ENCODE peak calls at places on chromosomes 5 and 9, in six cellular contexts. O, F, R, U, I and L are unnamed samples.

GRCh38 chr9:133824106-133824801 is 86.1 kb upstream of the SARDH start:
- DNase-seq in O (no peak), F (no peak), R (no peak), U (no peak), I (no peak), L (no peak)

GRCh38 chr9:108100571-108100970 is 611.0 kb upstream of the KLF4 start:
- DNase-seq in O (no peak), F (no peak), R (no peak), U (no peak), I (no peak), L (no peak)

GRCh38 chr5:103962023-103962422 is 399.4 kb upstream of the NUDT12 start:
- DNase-seq in O (no peak), F (no peak), R (no peak), U (no peak), I (no peak), L (no peak)

GRCh38 chr5:112586596-112587062 is 151.1 kb upstream of the APC start:
- DNase-seq in O (peak), F (no peak), R (no peak), U (no peak), I (peak), L (no peak)

GRCh38 chr5:96320797-96321196 is 112.3 kb downstream of the PCSK1 start:
- DNase-seq in O (no peak), F (no peak), R (no peak), U (no peak), I (no peak), L (no peak)

GRCh38 chr9:23551171-23551795 is 274.8 kb downstream of the ELAVL2 start:
- DNase-seq in O (no peak), F (no peak), R (peak), U (no peak), I (no peak), L (no peak)

GRCh38 chr9:108760841-108761240 is 94.9 kb downstream of the ACTL7B start:
- DNase-seq in O (no peak), F (no peak), R (no peak), U (no peak), I (no peak), L (no peak)

GRCh38 chr5:920321-920720 is 27.6 kb downstream of the TRIP13 start:
- DNase-seq in O (no peak), F (no peak), R (no peak), U (no peak), I (no peak), L (no peak)

GRCh38 chr5:41406424-41406823 is 104.0 kb downstream of the PLCXD3 start:
- DNase-seq in O (no peak), F (no peak), R (no peak), U (no peak), I (no peak), L (no peak)

GRCh38 chr5:113678924-113679575 is 165.6 kb downstream of the YTHDC2 start:
- DNase-seq in O (peak), F (peak), R (peak), U (peak), I (peak), L (peak)

GRCh38 chr9:71929223-71929622 is 17.8 kb downstream of the C9orf85 start:
- DNase-seq in O (no peak), F (no peak), R (no peak), U (peak), I (no peak), L (no peak)

GRCh38 chr5:24103624-24104023 is 541.2 kb downstream of the CDH10 start:
- DNase-seq in O (no peak), F (no peak), R (no peak), U (no peak), I (no peak), L (no peak)

GRCh38 chr9:113646491-113646890 is 183.0 kb downstream of the RGS3 start:
- DNase-seq in O (peak), F (no peak), R (no peak), U (no peak), I (no peak), L (no peak)

GRCh38 chr5:122999947-123000563 is 36.5 kb downstream of the PPIC start:
- DNase-seq in O (peak), F (no peak), R (peak), U (peak), I (peak), L (peak)

GRCh38 chr5:130705368-130705767 is 459.7 kb downstream of the HINT1 start:
- DNase-seq in O (no peak), F (no peak), R (no peak), U (no peak), I (no peak), L (no peak)

GRCh38 chr9:70561805-70562395 is 147.4 kb upstream of the KLF9 start:
- DNase-seq in O (no peak), F (no peak), R (no peak), U (no peak), I (no peak), L (no peak)

GRCh38 chr5:155114655-155115054 is 101.1 kb downstream of the KIF4B start:
- DNase-seq in O (no peak), F (no peak), R (no peak), U (no peak), I (no peak), L (no peak)

GRCh38 chr9:38620483-38621433 is at the start of gene ANKRD18A:
- DNase-seq in O (peak), F (peak), R (peak), U (peak), I (peak), L (peak)

GRCh38 chr9:38621434-38622082 is 1.2 kb upstream of the ANKRD18A start:
- DNase-seq in O (peak), F (no peak), R (peak), U (peak), I (no peak), L (peak)

GRCh38 chr9:38622083-38622674 is 1.8 kb upstream of the ANKRD18A start:
- DNase-seq in O (no peak), F (no peak), R (peak), U (peak), I (no peak), L (peak)

GRCh38 chr9:38622961-38623360 is 2.6 kb upstream of the ANKRD18A start:
- DNase-seq in O (no peak), F (no peak), R (no peak), U (no peak), I (no peak), L (no peak)

GRCh38 chr9:38619556-38620447 is 594 bp downstream of the ANKRD18A start:
- DNase-seq in O (peak), F (no peak), R (peak), U (peak), I (no peak), L (no peak)
- TF ChIP-seq CTCF in O (no peak), F (no peak), R (no peak), U (no peak), I (no peak), L (no peak)

DNA sequence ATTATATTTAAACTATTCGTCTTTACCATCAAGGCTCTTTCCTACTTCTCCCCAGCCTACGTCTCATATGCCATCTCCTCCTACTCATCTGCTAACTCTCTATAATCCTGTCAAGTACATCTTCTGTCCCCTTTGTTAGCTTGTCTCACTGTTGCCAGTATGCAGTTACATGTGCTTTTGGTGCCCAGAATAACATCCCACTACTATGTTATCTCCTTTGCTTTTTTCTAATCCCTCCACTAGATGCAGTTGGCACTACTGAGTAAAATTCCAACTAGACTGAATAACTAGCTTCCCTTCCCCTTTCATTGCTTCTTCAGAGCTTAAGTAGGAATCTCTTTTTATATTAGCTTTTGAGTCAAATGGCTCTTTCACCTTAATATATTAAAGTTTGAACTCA is 3.0 kb upstream of the ARRDC3 start:
- DNase-seq in O (no peak), F (no peak), R (no peak), U (no peak), I (no peak), L (no peak)
- TF ChIP-seq CTCF in O (peak), F (no peak), R (no peak), U (no peak), I (no peak), L (no peak)

GRCh38 chr9:4630836-4631235 is 31.3 kb upstream of the PLPP6 start:
- DNase-seq in O (no peak), F (no peak), R (no peak), U (no peak), I (no peak), L (peak)
- TF ChIP-seq CTCF in O (peak), F (no peak), R (no peak), U (no peak), I (no peak), L (peak)

DNA sequence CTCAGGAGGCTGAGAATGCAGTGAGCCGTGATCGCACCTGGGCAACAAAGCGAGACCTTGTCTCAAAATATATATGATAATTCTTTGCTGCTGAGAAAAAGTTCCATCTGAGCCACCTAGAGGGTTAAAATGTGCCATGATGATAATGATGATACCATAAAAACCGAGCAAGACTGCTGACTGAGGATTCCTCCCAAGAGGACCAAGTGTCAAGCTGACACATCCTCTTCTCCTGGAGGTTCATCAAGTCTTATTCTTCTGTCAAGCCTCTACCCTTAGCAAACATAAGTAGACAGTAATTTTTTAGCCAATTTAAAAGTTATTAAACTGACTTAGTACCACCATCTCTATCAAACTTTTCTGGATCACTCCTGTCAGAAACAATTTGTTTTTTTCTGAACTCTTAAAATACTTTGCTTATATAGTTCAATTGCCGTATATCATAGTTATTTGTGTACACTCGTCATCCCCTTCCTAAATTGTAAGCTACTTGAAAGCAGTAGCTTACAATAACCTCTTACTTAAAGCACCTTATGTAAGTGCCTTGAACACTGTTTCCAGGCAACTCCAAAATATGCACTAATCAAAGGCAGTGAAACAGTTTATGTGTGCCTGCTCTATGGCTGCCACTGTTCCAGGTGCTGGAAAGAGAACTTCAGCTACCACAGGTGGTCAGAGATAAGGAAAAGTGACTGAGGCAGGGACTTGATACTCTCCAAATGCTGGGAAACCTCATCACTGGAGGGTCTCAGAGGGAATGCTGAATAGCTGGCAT is 57.4 kb downstream of the SCAI start:
- DNase-seq in O (no peak), F (no peak), R (no peak), U (no peak), I (no peak), L (no peak)
- TF ChIP-seq CTCF in O (no peak), F (no peak), R (no peak), U (no peak), I (no peak), L (no peak)

GRCh38 chr5:64784451-64785025 is 15.8 kb downstream of the CWC27 start:
- DNase-seq in O (peak), F (peak), R (peak), U (peak), I (peak), L (peak)
- TF ChIP-seq CTCF in O (peak), F (peak), R (peak), U (peak), I (peak), L (peak)

GRCh38 chr5:117805058-117805457 is 1183.3 kb downstream of the DTWD2 start:
- DNase-seq in O (no peak), F (no peak), R (no peak), U (no peak), I (no peak), L (no peak)
- TF ChIP-seq CTCF in O (no peak), F (no peak), R (no peak), U (no peak), I (no peak), L (no peak)

GRCh38 chr5:90709323-90710148 is 150.9 kb downstream of the ADGRV1 start:
- DNase-seq in O (peak), F (no peak), R (peak), U (peak), I (peak), L (peak)
- TF ChIP-seq CTCF in O (peak), F (peak), R (peak), U (peak), I (peak), L (peak)

GRCh38 chr9:87497080-87497603 is 525 bp upstream of the DAPK1 start:
- DNase-seq in O (peak), F (no peak), R (no peak), U (no peak), I (no peak), L (no peak)
- TF ChIP-seq CTCF in O (no peak), F (no peak), R (no peak), U (no peak), I (no peak), L (no peak)

GRCh38 chr9:83642784-83643183 is 19.8 kb downstream of the IDNK start:
- DNase-seq in O (no peak), F (no peak), R (no peak), U (no peak), I (no peak), L (no peak)
- TF ChIP-seq CTCF in O (peak), F (no peak), R (no peak), U (no peak), I (no peak), L (no peak)

DNA sequence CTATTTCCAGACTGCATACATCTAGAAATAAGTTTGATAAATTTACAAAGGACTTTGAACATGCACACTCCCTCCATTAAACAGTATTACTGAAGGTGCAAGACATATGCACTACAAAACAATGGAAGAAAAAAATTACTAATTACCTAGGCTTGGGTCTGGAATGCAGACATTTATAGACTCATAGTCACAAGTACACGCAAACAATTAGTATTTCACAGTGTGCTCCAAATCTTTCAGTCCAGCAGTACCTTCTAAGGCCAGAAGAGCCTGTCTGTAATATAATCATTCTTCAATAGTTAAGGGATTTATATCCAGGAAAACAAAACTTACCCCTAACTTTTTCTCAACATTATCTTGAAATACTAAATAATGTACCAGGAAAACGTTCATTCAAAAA is 11.2 kb downstream of the RICTOR start:
- DNase-seq in O (no peak), F (no peak), R (no peak), U (no peak), I (no peak), L (no peak)
- TF ChIP-seq CTCF in O (peak), F (no peak), R (no peak), U (no peak), I (no peak), L (no peak)